ENCODE peak calls at places on chromosomes 16 and 17, in seven cellular contexts. N is left cardiac atrium; D is HS-5; X is stimulated activated CD8-positive, alpha-beta memory T cell treated with anti-CD3 and anti-CD28 coated beads, Interleukin-15, amount 100 ng/mL, for 1 hour; L is CD4-positive, CD25-positive, alpha-beta regulatory T cell; J is Caki2; A is GM04504. M is an unnamed sample.

GRCh38 chr16:21653571-21653970 is 1.2 kb upstream of the IGSF6 start:
- DNase-seq in J (no peak), L (no peak), D (no peak), N (no peak), A (no peak), X (no peak), M (no peak)

GRCh38 chr17:17711708-17712141 is 30.5 kb downstream of the RAI1 start:
- DNase-seq in D (no peak), L (no peak), J (no peak), X (no peak), A (no peak), N (no peak), M (no peak)

GRCh38 chr16:75188832-75189477 is 18.0 kb downstream of the CTRB2 start:
- DNase-seq in N (no peak), A (no peak), J (no peak), D (no peak), X (no peak), L (no peak), M (no peak)

GRCh38 chr17:58246104-58246740 is 7.8 kb downstream of the LPO start:
- DNase-seq in D (no peak), J (no peak), A (no peak), X (no peak), L (no peak), N (no peak), M (no peak)

GRCh38 chr17:3647769-3648540 is 11.4 kb downstream of the CTNS start:
- DNase-seq in L (peak; percentile 65), X (no peak), J (peak; percentile 22), N (peak; percentile 57), A (no peak), D (no peak), M (no peak)

GRCh38 chr17:57080708-57081107 is 4.3 kb upstream of the AKAP1 start:
- DNase-seq in L (no peak), J (no peak), A (no peak), X (no peak), N (no peak), D (no peak), M (no peak)

GRCh38 chr17:43879723-43880419 is 27.5 kb downstream of the MPP2 start:
- DNase-seq in D (no peak), X (no peak), N (no peak), L (no peak), J (no peak), A (no peak), M (no peak)

GRCh38 chr17:18066866-18067265 is 20.9 kb upstream of the DRG2 start:
- DNase-seq in J (no peak), A (no peak), D (no peak), N (no peak), L (no peak), X (no peak), M (no peak)

GRCh38 chr17:58344791-58345157 is 7.2 kb downstream of the SUPT4H1 start:
- DNase-seq in J (no peak), N (no peak), X (no peak), L (peak; percentile 90), A (no peak), D (no peak), M (no peak)

GRCh38 chr17:43987131-43988021 is 17.0 kb upstream of the NAGS start:
- DNase-seq in J (no peak), D (no peak), N (no peak), A (no peak), L (no peak), X (no peak), M (no peak)

GRCh38 chr16:28491080-28491969 is 549 bp downstream of the CLN3 start:
- DNase-seq in X (no peak), A (no peak), L (peak; percentile 29), N (peak; percentile 47), J (peak; percentile 40), D (no peak), M (peak; percentile 2)

GRCh38 chr17:31653710-31654109 is 205.3 kb downstream of the COPRS start:
- DNase-seq in D (no peak), X (no peak), A (no peak), J (no peak), N (no peak), L (no peak), M (no peak)

GRCh38 chr16:67088551-67088950 is 21.2 kb upstream of the PHAF1 start:
- DNase-seq in N (no peak), L (no peak), D (no peak), X (no peak), J (no peak), A (no peak), M (no peak)

GRCh38 chr17:78381601-78382168 is 3.2 kb downstream of the PGS1 start:
- DNase-seq in D (no peak), X (no peak), L (peak; percentile 91), N (no peak), J (peak; percentile 87), A (no peak), M (no peak)